ENCODE peak calls at places on chromosomes 11 and 22, in ten cellular contexts. E, R, X, Q, F, U, A, G, M and C are unnamed samples.

GRCh38 chr22:47382164-47382890 is 619.9 kb downstream of the TBC1D22A start:
- DNase-seq in E (no peak), R (no peak), X (peak), Q (no peak), F (no peak), U (no peak), A (no peak), G (no peak), M (peak), C (no peak)

GRCh38 chr11:43278302-43278956 is 33.4 kb upstream of the API5 start:
- DNase-seq in E (peak), R (no peak), X (no peak), Q (no peak), F (peak), U (peak), A (no peak), G (no peak), M (no peak), C (no peak)

GRCh38 chr11:90124371-90124770 is 10.1 kb upstream of the NAALAD2 start:
- DNase-seq in E (no peak), R (no peak), X (no peak), Q (no peak), F (no peak), U (no peak), A (no peak), G (no peak), M (no peak), C (no peak)

GRCh38 chr11:47185305-47186075 is 744 bp downstream of the PACSIN3 start:
- DNase-seq in E (peak), R (peak), X (peak), Q (no peak), F (no peak), U (peak), A (peak), G (no peak), M (peak), C (peak)

GRCh38 chr11:87754685-87755084 is 420.6 kb downstream of the RAB38 start:
- DNase-seq in E (no peak), R (no peak), X (no peak), Q (no peak), F (no peak), U (no peak), A (no peak), G (no peak), M (no peak), C (no peak)

GRCh38 chr11:35029979-35030378 is 109.0 kb upstream of the CD44 start:
- DNase-seq in E (no peak), R (peak), X (no peak), Q (no peak), F (no peak), U (peak), A (no peak), G (no peak), M (no peak), C (no peak)

GRCh38 chr11:72038491-72038890 is 39.8 kb downstream of the IL18BP start:
- DNase-seq in E (no peak), R (no peak), X (peak), Q (no peak), F (no peak), U (peak), A (no peak), G (peak), M (no peak), C (peak)

GRCh38 chr11:118876261-118876660 is 7.4 kb upstream of the CXCR5 start:
- DNase-seq in E (no peak), R (no peak), X (no peak), Q (no peak), F (no peak), U (no peak), A (no peak), G (no peak), M (no peak), C (no peak)

GRCh38 chr22:26648761-26649363 is 8.5 kb upstream of the MIAT start:
- DNase-seq in E (no peak), R (no peak), X (no peak), Q (no peak), F (no peak), U (no peak), A (no peak), G (no peak), M (no peak), C (no peak)

GRCh38 chr22:45294030-45294429 is 9.3 kb downstream of the UPK3A start:
- DNase-seq in E (no peak), R (no peak), X (no peak), Q (no peak), F (no peak), U (no peak), A (no peak), G (no peak), M (no peak), C (no peak)

GRCh38 chr22:25840883-25841282 is 98.9 kb downstream of the MYO18B start:
- DNase-seq in E (no peak), R (no peak), X (no peak), Q (no peak), F (no peak), U (no peak), A (peak), G (no peak), M (no peak), C (no peak)

GRCh38 chr11:10498426-10499250 is 42.3 kb downstream of the RNF141 start:
- DNase-seq in E (no peak), R (no peak), X (no peak), Q (no peak), F (no peak), U (no peak), A (peak), G (no peak), M (no peak), C (no peak)

GRCh38 chr11:5310423-5310822 is 8.7 kb upstream of the OR51B4 start:
- DNase-seq in E (no peak), R (no peak), X (no peak), Q (no peak), F (no peak), U (no peak), A (no peak), G (no peak), M (no peak), C (no peak)

GRCh38 chr22:25388866-25389540 is 169.6 kb downstream of the CRYBB2 start:
- DNase-seq in E (no peak), R (no peak), X (no peak), Q (no peak), F (no peak), U (no peak), A (no peak), G (no peak), M (no peak), C (no peak)

GRCh38 chr11:103344886-103345285 is 235.7 kb downstream of the DYNC2H1 start:
- DNase-seq in E (no peak), R (no peak), X (no peak), Q (no peak), F (no peak), U (no peak), A (no peak), G (no peak), M (no peak), C (no peak)

GRCh38 chr11:17412488-17413180 is 24.2 kb upstream of the KCNJ11 start:
- DNase-seq in E (no peak), R (no peak), X (no peak), Q (no peak), F (no peak), U (no peak), A (no peak), G (no peak), M (no peak), C (no peak)

GRCh38 chr11:67628710-67629385 is 889 bp downstream of the NUDT8 start:
- DNase-seq in E (no peak), R (no peak), X (peak), Q (no peak), F (no peak), U (no peak), A (no peak), G (no peak), M (peak), C (no peak)

GRCh38 chr11:62725686-62726085 is 1.6 kb downstream of the HNRNPUL2 start:
- DNase-seq in E (peak), R (no peak), X (no peak), Q (no peak), F (no peak), U (no peak), A (no peak), G (no peak), M (no peak), C (no peak)

GRCh38 chr22:21634844-21635243 is 2.3 kb downstream of the CCDC116 start:
- DNase-seq in E (no peak), R (no peak), X (no peak), Q (no peak), F (no peak), U (no peak), A (no peak), G (no peak), M (no peak), C (no peak)

GRCh38 chr11:107689317-107690202 is 22.3 kb downstream of the SLN start:
- DNase-seq in E (peak), R (peak), X (peak), Q (peak), F (peak), U (peak), A (no peak), G (peak), M (peak), C (peak)

GRCh38 chr11:132718711-132719641 is 813.3 kb downstream of the OPCML start:
- DNase-seq in E (no peak), R (peak), X (no peak), Q (no peak), F (no peak), U (no peak), A (no peak), G (no peak), M (peak), C (no peak)

GRCh38 chr11:63629426-63629825 is 15.2 kb upstream of the PLAAT3 start:
- DNase-seq in E (no peak), R (no peak), X (no peak), Q (no peak), F (no peak), U (no peak), A (no peak), G (no peak), M (no peak), C (no peak)

GRCh38 chr11:36412781-36413383 is 97.2 kb downstream of the TRAF6 start:
- DNase-seq in E (no peak), R (no peak), X (no peak), Q (no peak), F (no peak), U (peak), A (no peak), G (no peak), M (no peak), C (no peak)

GRCh38 chr22:41339823-41340222 is 38.5 kb downstream of the ZC3H7B start:
- DNase-seq in E (no peak), R (no peak), X (peak), Q (no peak), F (no peak), U (no peak), A (no peak), G (no peak), M (no peak), C (no peak)

GRCh38 chr11:128825050-128825806 is 41.9 kb downstream of the KCNJ1 start:
- DNase-seq in E (no peak), R (no peak), X (no peak), Q (no peak), F (no peak), U (no peak), A (no peak), G (no peak), M (no peak), C (no peak)

GRCh38 chr11:102603091-102603490 is 22.0 kb downstream of the MMP20 start:
- DNase-seq in E (peak), R (no peak), X (no peak), Q (no peak), F (peak), U (peak), A (no peak), G (peak), M (no peak), C (peak)

GRCh38 chr11:43735931-43736330 is 55.4 kb downstream of the HSD17B12 start:
- DNase-seq in E (no peak), R (no peak), X (no peak), Q (no peak), F (no peak), U (peak), A (no peak), G (no peak), M (no peak), C (no peak)

GRCh38 chr11:19842505-19842904 is 129.9 kb downstream of the NAV2 start:
- DNase-seq in E (no peak), R (no peak), X (no peak), Q (no peak), F (no peak), U (peak), A (no peak), G (no peak), M (no peak), C (no peak)

GRCh38 chr11:68965901-68966868 is 14.6 kb downstream of the MRGPRD start:
- DNase-seq in E (no peak), R (no peak), X (peak), Q (no peak), F (no peak), U (no peak), A (peak), G (no peak), M (no peak), C (no peak)

GRCh38 chr22:49662681-49663080 is 165.0 kb downstream of the BRD1 start:
- DNase-seq in E (no peak), R (no peak), X (no peak), Q (no peak), F (no peak), U (no peak), A (no peak), G (no peak), M (no peak), C (no peak)

GRCh38 chr22:49659281-49659923 is 168.3 kb downstream of the BRD1 start:
- DNase-seq in E (no peak), R (no peak), X (peak), Q (no peak), F (no peak), U (no peak), A (no peak), G (no peak), M (no peak), C (no peak)

GRCh38 chr11:100525197-100525596 is 161.9 kb upstream of the ARHGAP42 start:
- DNase-seq in E (no peak), R (no peak), X (no peak), Q (no peak), F (no peak), U (no peak), A (no peak), G (no peak), M (no peak), C (no peak)

GRCh38 chr22:45483319-45483718 is 19.4 kb upstream of the FBLN1 start:
- DNase-seq in E (no peak), R (no peak), X (no peak), Q (no peak), F (no peak), U (no peak), A (no peak), G (no peak), M (no peak), C (no peak)